ENCODE peak calls at places on chromosome 21, in six cellular contexts. R is naive thymus-derived CD4-positive, alpha-beta T cell; L is mammary epithelial cell; V is GM12878; I is CD4-positive, CD25-positive, alpha-beta regulatory T cell; B is uterus. K is an unnamed sample. For H3K4me1, the result is how much of the 10 kb centered on the place peaks cover.

GRCh38 chr21:35428489-35428888 is 379.4 kb upstream of the RUNX1 start:
- DNase-seq in I (no peak), V (no peak), B (no peak), L (no peak), R (peak), K (peak)

GRCh38 chr21:43872549-43873198 is 7.7 kb downstream of the AGPAT3 start:
- DNase-seq in R (no peak), L (no peak), V (no peak), B (no peak), I (no peak), K (peak)

GRCh38 chr21:17988038-17988437 is 168.9 kb upstream of the C21orf91 start:
- DNase-seq in L (no peak), I (no peak), V (no peak), R (no peak), B (no peak), K (no peak)

GRCh38 chr21:14215971-14216621 is at the start of gene RBM11:
- DNase-seq in V (no peak), I (peak), B (peak), R (peak), L (peak), K (peak)

GRCh38 chr21:25369524-25370300 is 237.6 kb downstream of the MRPL39 start:
- DNase-seq in R (no peak), I (no peak), L (no peak), V (no peak), B (no peak), K (no peak)

GRCh38 chr21:14916676-14917141 is 148.1 kb downstream of the NRIP1 start:
- DNase-seq in R (no peak), V (no peak), I (no peak), B (no peak), L (no peak), K (no peak)

GRCh38 chr21:34890724-34891609 is 158.1 kb downstream of the RUNX1 start:
- DNase-seq in I (no peak), R (peak), V (no peak), L (peak), B (no peak), K (peak)

GRCh38 chr21:15190837-15191236 is 126.0 kb upstream of the NRIP1 start:
- DNase-seq in R (no peak), I (no peak), V (no peak), B (no peak), L (no peak), K (no peak)

GRCh38 chr21:41655259-41655658 is 111.6 kb downstream of the RIPK4 start:
- DNase-seq in B (no peak), V (no peak), L (no peak), R (no peak), I (no peak), K (no peak)

GRCh38 chr21:28091500-28091899 is 901.2 kb downstream of the LTN1 start:
- DNase-seq in L (no peak), R (no peak), V (no peak), B (no peak), I (no peak), K (no peak)

GRCh38 chr21:14243461-14243860 is 27.5 kb downstream of the RBM11 start:
- DNase-seq in R (no peak), V (no peak), I (no peak), B (no peak), L (no peak), K (no peak)

GRCh38 chr21:42061195-42061865 is 9.8 kb upstream of the UMODL1 start:
- DNase-seq in R (peak), V (peak), B (no peak), I (no peak), L (no peak), K (peak)

DNA sequence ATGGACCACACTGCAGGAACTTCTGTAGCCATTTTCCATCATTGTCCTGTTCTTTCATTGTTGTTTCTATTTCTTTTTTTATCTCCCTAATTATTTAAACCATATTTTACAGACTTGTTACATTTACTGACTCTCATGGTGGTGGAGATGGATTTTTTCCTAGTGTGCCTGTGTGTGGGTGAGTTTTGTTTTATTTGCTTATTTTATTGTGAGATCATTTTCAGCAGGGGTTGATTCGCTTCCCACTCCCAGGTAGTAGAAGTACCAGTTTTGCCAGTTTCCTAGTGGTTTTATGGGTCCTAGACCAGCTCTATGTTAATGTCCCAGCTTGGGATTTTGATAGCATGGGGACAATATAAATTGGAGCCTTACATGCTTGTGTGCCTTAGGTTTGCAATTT is 80.0 kb upstream of the BACH1 start:
- DNase-seq in R (no peak), V (no peak), B (no peak), L (no peak), I (no peak), K (no peak)
- H3K27ac ChIP-seq in R (no peak), V (no peak), B (peak), L (peak), I (no peak), K (no peak)

GRCh38 chr21:46662765-46663500 is 27.5 kb downstream of the PRMT2 start:
- DNase-seq in L (peak), I (no peak), V (no peak), B (no peak), R (no peak), K (no peak)

GRCh38 chr21:46664316-46664995 is 29.0 kb downstream of the PRMT2 start:
- DNase-seq in I (no peak), B (no peak), V (no peak), L (no peak), R (no peak), K (no peak)

GRCh38 chr21:46665566-46665965 is 30.1 kb downstream of the PRMT2 start:
- DNase-seq in R (no peak), B (no peak), V (no peak), L (no peak), I (no peak), K (no peak)

GRCh38 chr21:46662367-46662654 is 26.8 kb downstream of the PRMT2 start:
- DNase-seq in B (no peak), L (no peak), V (no peak), R (no peak), I (no peak), K (no peak)

GRCh38 chr21:46663754-46664153 is 28.3 kb downstream of the PRMT2 start:
- DNase-seq in V (no peak), L (peak), I (no peak), B (no peak), R (no peak), K (no peak)
- H3K4me1 ChIP-seq in V (under half), L (under half), I (under half), B (under half), R (under half), K (under half)

DNA sequence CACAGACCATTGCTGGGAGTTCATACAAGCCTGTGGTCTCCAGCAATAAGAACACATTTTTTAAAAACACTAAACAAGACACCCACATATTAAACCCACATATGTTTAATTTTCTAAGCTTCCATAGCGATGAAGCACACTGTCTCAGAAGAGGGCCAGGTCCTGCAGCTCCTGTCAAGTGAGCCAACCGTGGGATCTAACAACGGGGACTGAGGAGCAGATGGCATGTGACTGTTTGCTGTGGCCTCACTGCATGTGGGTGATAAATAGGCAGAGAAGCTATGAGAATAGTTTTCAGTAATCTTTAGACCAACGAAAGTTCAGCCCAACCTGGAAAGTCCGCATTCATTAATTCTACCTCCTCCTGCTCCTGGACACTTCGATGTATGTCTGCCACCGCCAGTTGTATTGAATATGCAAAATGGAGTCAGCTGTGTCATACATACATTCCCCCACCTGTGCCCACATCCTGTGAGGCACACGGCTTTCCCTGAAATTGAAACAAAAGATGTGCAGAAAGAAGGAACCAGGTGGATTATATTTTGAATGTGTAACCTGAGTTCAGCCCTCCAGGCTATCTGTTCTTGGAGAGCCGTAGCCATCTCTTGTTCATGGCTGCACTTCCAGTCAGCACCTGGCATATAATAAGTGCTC is 88.2 kb downstream of the MIS18A start:
- DNase-seq in I (no peak), L (no peak), B (no peak), V (peak), R (no peak), K (no peak)
- H3K27ac ChIP-seq in I (no peak), L (no peak), B (no peak), V (no peak), R (no peak), K (no peak)

DNA sequence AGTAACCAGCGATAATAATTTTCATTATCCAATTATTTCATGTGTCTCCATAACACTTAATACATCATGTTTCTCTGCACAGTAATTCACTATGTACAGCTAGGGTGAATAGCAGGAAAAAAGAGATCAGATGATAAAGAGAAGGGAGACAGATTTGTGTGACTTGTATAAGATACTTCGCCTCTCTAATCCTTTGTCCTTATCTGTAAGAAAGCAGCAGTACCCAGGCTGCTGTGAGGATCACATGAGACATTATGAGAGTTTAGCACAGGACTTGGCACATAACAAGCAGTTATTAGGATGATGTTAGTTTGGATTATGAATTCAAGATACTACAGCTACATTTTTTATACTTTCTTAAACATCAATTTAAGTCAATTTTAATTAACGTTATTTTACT is 6.3 kb downstream of the ERG start:
- DNase-seq in L (no peak), R (no peak), V (no peak), I (no peak), B (no peak), K (no peak)
- H3K4me1 ChIP-seq in L (under half), R (under half), V (under half), I (under half), B (under half), K (under half)

GRCh38 chr21:46441331-46441730 is 17.4 kb upstream of the DIP2A start:
- DNase-seq in R (no peak), I (no peak), L (no peak), V (no peak), B (no peak), K (no peak)

GRCh38 chr21:46439906-46440305 is 18.8 kb upstream of the DIP2A start:
- DNase-seq in V (no peak), L (no peak), I (no peak), B (no peak), R (no peak), K (no peak)

GRCh38 chr21:46443910-46444309 is 14.8 kb upstream of the DIP2A start:
- DNase-seq in B (no peak), L (no peak), V (no peak), I (no peak), R (no peak), K (no peak)

GRCh38 chr21:46441961-46442498 is 16.7 kb upstream of the DIP2A start:
- DNase-seq in R (no peak), L (no peak), V (no peak), I (no peak), B (no peak), K (no peak)

DNA sequence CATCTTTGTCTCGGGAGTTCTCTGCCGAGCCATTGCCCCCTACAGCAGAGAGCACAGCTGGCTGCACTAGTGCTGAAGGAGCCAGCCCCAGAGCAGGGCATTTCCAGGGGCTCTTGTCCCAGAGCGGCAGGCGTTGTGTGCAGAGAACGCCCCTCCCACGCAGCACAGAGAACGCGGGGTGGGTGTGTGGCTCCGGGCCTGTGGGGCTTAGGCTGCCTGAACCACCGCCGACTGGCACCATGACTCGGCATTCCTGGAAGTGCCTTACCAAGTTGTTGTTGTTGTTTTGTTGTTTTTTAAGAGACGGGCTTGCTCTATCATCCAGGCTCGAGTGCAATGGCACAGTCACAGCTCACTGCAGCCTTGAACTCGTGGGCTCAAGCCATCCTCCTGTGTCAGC is 15.8 kb upstream of the DIP2A start:
- DNase-seq in B (no peak), R (no peak), I (no peak), V (no peak), L (no peak), K (no peak)
- H3K27ac ChIP-seq in B (no peak), R (no peak), I (no peak), V (no peak), L (no peak), K (no peak)

GRCh38 chr21:39938086-39938611 is 70.9 kb downstream of the PCP4 start:
- DNase-seq in B (no peak), R (no peak), I (no peak), V (no peak), L (no peak), K (no peak)
- H3K4me1 ChIP-seq in B (under half), R (under half), I (under half), V (under half), L (under half), K (under half)

GRCh38 chr21:16195476-16195875 is 465.7 kb downstream of the USP25 start:
- DNase-seq in V (no peak), L (peak), I (no peak), B (no peak), R (no peak), K (no peak)
- H3K27ac ChIP-seq in V (peak), L (peak), I (no peak), B (peak), R (no peak), K (no peak)

GRCh38 chr21:37384416-37384815 is 17.8 kb downstream of the DYRK1A start:
- DNase-seq in V (no peak), R (no peak), I (no peak), L (no peak), B (no peak), K (no peak)

GRCh38 chr21:37381883-37382585 is 15.5 kb downstream of the DYRK1A start:
- DNase-seq in I (no peak), R (no peak), B (no peak), V (no peak), L (no peak), K (no peak)

GRCh38 chr21:37385179-37385765 is 18.7 kb downstream of the DYRK1A start:
- DNase-seq in B (no peak), L (no peak), V (no peak), R (no peak), I (no peak), K (no peak)

GRCh38 chr21:37383784-37384311 is 17.3 kb downstream of the DYRK1A start:
- DNase-seq in I (no peak), V (no peak), R (no peak), B (no peak), L (no peak), K (no peak)

DNA sequence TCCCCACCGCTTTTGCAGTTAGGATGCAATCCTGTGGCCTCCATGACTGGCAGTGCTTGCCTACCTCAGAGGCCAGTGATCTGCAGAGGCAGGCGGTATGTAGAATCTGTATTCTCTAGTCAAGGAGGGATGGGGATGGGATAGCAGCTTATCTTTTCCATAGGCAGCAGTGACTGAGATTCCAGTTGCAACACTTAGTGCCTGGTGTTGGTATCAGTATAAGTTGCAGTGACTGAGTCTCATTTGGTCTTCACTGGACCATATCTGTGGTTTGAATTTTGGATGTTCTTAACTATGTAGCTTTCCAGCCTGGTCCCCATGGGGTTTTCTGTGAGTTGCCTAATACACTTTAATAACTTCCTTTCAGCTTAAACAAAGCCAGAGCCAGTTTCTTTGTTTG is 16.5 kb downstream of the DYRK1A start:
- DNase-seq in I (no peak), B (no peak), V (no peak), L (no peak), R (no peak), K (no peak)
- H3K4me1 ChIP-seq in I (half or more), B (under half), V (under half), L (under half), R (half or more), K (under half)

GRCh38 chr21:45894107-45894810 is 87.3 kb upstream of the COL6A1 start:
- DNase-seq in B (peak), L (no peak), I (no peak), V (no peak), R (no peak), K (peak)
- H3K27ac ChIP-seq in B (no peak), L (no peak), I (no peak), V (no peak), R (no peak), K (no peak)

K was measured in aorta.